ENCODE peak calls at places on chromosomes 5 and 9, in seven cellular contexts. One of them, this sample, is unnamed.

GRCh38 chr9:132474253-132474652 is 64.2 kb downstream of the CFAP77 start:
- DNase-seq in psoas muscle: no peak
- DNase-seq in aorta: no peak
- DNase-seq in GM18507: no peak
- DNase-seq in kidney tubule cell: peak; percentile 30
- DNase-seq in right lobe of liver: no peak
- DNase-seq in cardiac fibroblast: no peak
- DNase-seq in this sample: no peak

GRCh38 chr5:42992035-42992570 is 48.0 kb downstream of the ANXA2R start:
- DNase-seq in psoas muscle: peak; percentile 91
- DNase-seq in aorta: peak; percentile 92
- DNase-seq in GM18507: peak; percentile 43
- DNase-seq in kidney tubule cell: peak; percentile 77
- DNase-seq in right lobe of liver: peak; percentile 85
- DNase-seq in cardiac fibroblast: peak; percentile 94
- DNase-seq in this sample: peak; percentile 74

GRCh38 chr5:108148715-108149139 is 233.2 kb downstream of the FBXL17 start:
- DNase-seq in psoas muscle: no peak
- DNase-seq in aorta: no peak
- DNase-seq in GM18507: no peak
- DNase-seq in kidney tubule cell: peak; percentile 21
- DNase-seq in right lobe of liver: no peak
- DNase-seq in cardiac fibroblast: peak; percentile 41
- DNase-seq in this sample: no peak

GRCh38 chr5:28766565-28767158 is 1728.3 kb upstream of the CDH9 start:
- DNase-seq in psoas muscle: no peak
- DNase-seq in aorta: no peak
- DNase-seq in GM18507: no peak
- DNase-seq in kidney tubule cell: peak; percentile 50
- DNase-seq in right lobe of liver: no peak
- DNase-seq in cardiac fibroblast: peak; percentile 62
- DNase-seq in this sample: no peak

GRCh38 chr5:113817683-113818082 is 304.2 kb downstream of the YTHDC2 start:
- DNase-seq in psoas muscle: no peak
- DNase-seq in aorta: no peak
- DNase-seq in GM18507: no peak
- DNase-seq in kidney tubule cell: no peak
- DNase-seq in right lobe of liver: no peak
- DNase-seq in cardiac fibroblast: no peak
- DNase-seq in this sample: no peak

GRCh38 chr5:145903113-145903512 is 30.3 kb upstream of the GRXCR2 start:
- DNase-seq in psoas muscle: no peak
- DNase-seq in aorta: no peak
- DNase-seq in GM18507: no peak
- DNase-seq in kidney tubule cell: no peak
- DNase-seq in right lobe of liver: no peak
- DNase-seq in cardiac fibroblast: no peak
- DNase-seq in this sample: no peak

GRCh38 chr5:23204111-23204510 is 303.3 kb upstream of the PRDM9 start:
- DNase-seq in psoas muscle: no peak
- DNase-seq in aorta: no peak
- DNase-seq in GM18507: no peak
- DNase-seq in kidney tubule cell: no peak
- DNase-seq in right lobe of liver: no peak
- DNase-seq in cardiac fibroblast: no peak
- DNase-seq in this sample: no peak

GRCh38 chr9:132409828-132410528 is at the start of gene CFAP77:
- DNase-seq in psoas muscle: peak; percentile 58
- DNase-seq in aorta: peak; percentile 83
- DNase-seq in GM18507: no peak
- DNase-seq in kidney tubule cell: peak; percentile 46
- DNase-seq in right lobe of liver: peak; percentile 35
- DNase-seq in cardiac fibroblast: peak; percentile 70
- DNase-seq in this sample: peak; percentile 12

GRCh38 chr5:171157233-171157632 is 151.8 kb upstream of the TLX3 start:
- DNase-seq in psoas muscle: no peak
- DNase-seq in aorta: no peak
- DNase-seq in GM18507: no peak
- DNase-seq in kidney tubule cell: no peak
- DNase-seq in right lobe of liver: no peak
- DNase-seq in cardiac fibroblast: no peak
- DNase-seq in this sample: no peak

This sample was measured in mucosa of gallbladder.